ENCODE peak calls at places on chromosomes 11 and 22, in four cellular contexts. One of them, this sample, is unnamed.

GRCh38 chr11:8787372-8787771 is 104.8 kb downstream of the RPL27A start:
- DNase-seq in HEK293T: no peak
- DNase-seq in CD4-positive, CD25-positive, alpha-beta regulatory T cell: no peak
- DNase-seq in stimulated activated CD4-positive, alpha-beta T cell treated with anti-CD3 and anti-CD28 coated beads, Interleukin-12 subunit alpha, Interleukin-12 subunit beta, amount 100 ng/mL, for 4 hours: no peak
- DNase-seq in this sample: no peak

GRCh38 chr22:35337932-35338331 is 38.2 kb downstream of the TOM1 start:
- DNase-seq in HEK293T: no peak
- DNase-seq in CD4-positive, CD25-positive, alpha-beta regulatory T cell: peak
- DNase-seq in stimulated activated CD4-positive, alpha-beta T cell treated with anti-CD3 and anti-CD28 coated beads, Interleukin-12 subunit alpha, Interleukin-12 subunit beta, amount 100 ng/mL, for 4 hours: no peak
- DNase-seq in this sample: no peak

GRCh38 chr22:21098099-21098671 is 52.4 kb downstream of the LRRC74B start:
- DNase-seq in HEK293T: no peak
- DNase-seq in CD4-positive, CD25-positive, alpha-beta regulatory T cell: peak
- DNase-seq in stimulated activated CD4-positive, alpha-beta T cell treated with anti-CD3 and anti-CD28 coated beads, Interleukin-12 subunit alpha, Interleukin-12 subunit beta, amount 100 ng/mL, for 4 hours: no peak
- DNase-seq in this sample: no peak

GRCh38 chr22:22720201-22720723 is 75.8 kb downstream of the GGTLC2 start:
- DNase-seq in HEK293T: peak
- DNase-seq in CD4-positive, CD25-positive, alpha-beta regulatory T cell: peak
- DNase-seq in stimulated activated CD4-positive, alpha-beta T cell treated with anti-CD3 and anti-CD28 coated beads, Interleukin-12 subunit alpha, Interleukin-12 subunit beta, amount 100 ng/mL, for 4 hours: peak
- DNase-seq in this sample: peak

GRCh38 chr22:42869888-42870480 is 12.9 kb upstream of the ARFGAP3 start:
- DNase-seq in HEK293T: no peak
- DNase-seq in CD4-positive, CD25-positive, alpha-beta regulatory T cell: no peak
- DNase-seq in stimulated activated CD4-positive, alpha-beta T cell treated with anti-CD3 and anti-CD28 coated beads, Interleukin-12 subunit alpha, Interleukin-12 subunit beta, amount 100 ng/mL, for 4 hours: no peak
- DNase-seq in this sample: no peak

GRCh38 chr11:105458071-105458470 is 151.8 kb upstream of the GRIA4 start:
- DNase-seq in HEK293T: no peak
- DNase-seq in CD4-positive, CD25-positive, alpha-beta regulatory T cell: no peak
- DNase-seq in stimulated activated CD4-positive, alpha-beta T cell treated with anti-CD3 and anti-CD28 coated beads, Interleukin-12 subunit alpha, Interleukin-12 subunit beta, amount 100 ng/mL, for 4 hours: no peak
- DNase-seq in this sample: no peak

GRCh38 chr11:99973993-99974392 is 713.1 kb upstream of the ARHGAP42 start:
- DNase-seq in HEK293T: no peak
- DNase-seq in CD4-positive, CD25-positive, alpha-beta regulatory T cell: no peak
- DNase-seq in stimulated activated CD4-positive, alpha-beta T cell treated with anti-CD3 and anti-CD28 coated beads, Interleukin-12 subunit alpha, Interleukin-12 subunit beta, amount 100 ng/mL, for 4 hours: no peak
- DNase-seq in this sample: no peak

GRCh38 chr22:45934659-45935341 is 42.2 kb downstream of the WNT7B start:
- DNase-seq in HEK293T: no peak
- DNase-seq in CD4-positive, CD25-positive, alpha-beta regulatory T cell: no peak
- DNase-seq in stimulated activated CD4-positive, alpha-beta T cell treated with anti-CD3 and anti-CD28 coated beads, Interleukin-12 subunit alpha, Interleukin-12 subunit beta, amount 100 ng/mL, for 4 hours: no peak
- DNase-seq in this sample: peak

GRCh38 chr11:61293869-61294716 is 1.0 kb downstream of the VWCE start:
- DNase-seq in HEK293T: no peak
- DNase-seq in CD4-positive, CD25-positive, alpha-beta regulatory T cell: peak
- DNase-seq in stimulated activated CD4-positive, alpha-beta T cell treated with anti-CD3 and anti-CD28 coated beads, Interleukin-12 subunit alpha, Interleukin-12 subunit beta, amount 100 ng/mL, for 4 hours: peak
- DNase-seq in this sample: peak

GRCh38 chr11:96256213-96256580 is 86.8 kb downstream of the MAML2 start:
- DNase-seq in HEK293T: no peak
- DNase-seq in CD4-positive, CD25-positive, alpha-beta regulatory T cell: no peak
- DNase-seq in stimulated activated CD4-positive, alpha-beta T cell treated with anti-CD3 and anti-CD28 coated beads, Interleukin-12 subunit alpha, Interleukin-12 subunit beta, amount 100 ng/mL, for 4 hours: no peak
- DNase-seq in this sample: no peak

GRCh38 chr11:65026810-65027209 is 429 bp upstream of the SNX15 start:
- DNase-seq in HEK293T: no peak
- DNase-seq in CD4-positive, CD25-positive, alpha-beta regulatory T cell: no peak
- DNase-seq in stimulated activated CD4-positive, alpha-beta T cell treated with anti-CD3 and anti-CD28 coated beads, Interleukin-12 subunit alpha, Interleukin-12 subunit beta, amount 100 ng/mL, for 4 hours: no peak
- DNase-seq in this sample: no peak

GRCh38 chr11:116366451-116366850 is 406.3 kb downstream of the BUD13 start:
- DNase-seq in HEK293T: no peak
- DNase-seq in CD4-positive, CD25-positive, alpha-beta regulatory T cell: no peak
- DNase-seq in stimulated activated CD4-positive, alpha-beta T cell treated with anti-CD3 and anti-CD28 coated beads, Interleukin-12 subunit alpha, Interleukin-12 subunit beta, amount 100 ng/mL, for 4 hours: no peak
- DNase-seq in this sample: no peak

GRCh38 chr11:66363187-66363601 is 8.4 kb downstream of the SLC29A2 start:
- DNase-seq in HEK293T: peak
- DNase-seq in CD4-positive, CD25-positive, alpha-beta regulatory T cell: no peak
- DNase-seq in stimulated activated CD4-positive, alpha-beta T cell treated with anti-CD3 and anti-CD28 coated beads, Interleukin-12 subunit alpha, Interleukin-12 subunit beta, amount 100 ng/mL, for 4 hours: no peak
- DNase-seq in this sample: peak

GRCh38 chr22:46792061-46792796 is 29.8 kb downstream of the TBC1D22A start:
- DNase-seq in HEK293T: no peak
- DNase-seq in CD4-positive, CD25-positive, alpha-beta regulatory T cell: no peak
- DNase-seq in stimulated activated CD4-positive, alpha-beta T cell treated with anti-CD3 and anti-CD28 coated beads, Interleukin-12 subunit alpha, Interleukin-12 subunit beta, amount 100 ng/mL, for 4 hours: no peak
- DNase-seq in this sample: no peak

GRCh38 chr11:114280696-114281095 is 15.5 kb upstream of the NNMT start:
- DNase-seq in HEK293T: peak
- DNase-seq in CD4-positive, CD25-positive, alpha-beta regulatory T cell: peak
- DNase-seq in stimulated activated CD4-positive, alpha-beta T cell treated with anti-CD3 and anti-CD28 coated beads, Interleukin-12 subunit alpha, Interleukin-12 subunit beta, amount 100 ng/mL, for 4 hours: no peak
- DNase-seq in this sample: peak

GRCh38 chr11:398826-399225 is 4.8 kb downstream of the PKP3 start:
- DNase-seq in HEK293T: no peak
- DNase-seq in CD4-positive, CD25-positive, alpha-beta regulatory T cell: no peak
- DNase-seq in stimulated activated CD4-positive, alpha-beta T cell treated with anti-CD3 and anti-CD28 coated beads, Interleukin-12 subunit alpha, Interleukin-12 subunit beta, amount 100 ng/mL, for 4 hours: no peak
- DNase-seq in this sample: no peak

GRCh38 chr22:40177738-40178416 is at the start of gene TNRC6B:
- DNase-seq in HEK293T: peak
- DNase-seq in CD4-positive, CD25-positive, alpha-beta regulatory T cell: peak
- DNase-seq in stimulated activated CD4-positive, alpha-beta T cell treated with anti-CD3 and anti-CD28 coated beads, Interleukin-12 subunit alpha, Interleukin-12 subunit beta, amount 100 ng/mL, for 4 hours: peak
- DNase-seq in this sample: peak

GRCh38 chr11:83235825-83236224 is 42.3 kb downstream of the ANKRD42 start:
- DNase-seq in HEK293T: no peak
- DNase-seq in CD4-positive, CD25-positive, alpha-beta regulatory T cell: no peak
- DNase-seq in stimulated activated CD4-positive, alpha-beta T cell treated with anti-CD3 and anti-CD28 coated beads, Interleukin-12 subunit alpha, Interleukin-12 subunit beta, amount 100 ng/mL, for 4 hours: no peak
- DNase-seq in this sample: no peak

GRCh38 chr11:124876818-124877630 is 11.8 kb downstream of the ROBO3 start:
- DNase-seq in HEK293T: no peak
- DNase-seq in CD4-positive, CD25-positive, alpha-beta regulatory T cell: no peak
- DNase-seq in stimulated activated CD4-positive, alpha-beta T cell treated with anti-CD3 and anti-CD28 coated beads, Interleukin-12 subunit alpha, Interleukin-12 subunit beta, amount 100 ng/mL, for 4 hours: no peak
- DNase-seq in this sample: no peak

GRCh38 chr22:29587938-29588699 is 7.2 kb upstream of the NIPSNAP1 start:
- DNase-seq in HEK293T: no peak
- DNase-seq in CD4-positive, CD25-positive, alpha-beta regulatory T cell: no peak
- DNase-seq in stimulated activated CD4-positive, alpha-beta T cell treated with anti-CD3 and anti-CD28 coated beads, Interleukin-12 subunit alpha, Interleukin-12 subunit beta, amount 100 ng/mL, for 4 hours: no peak
- DNase-seq in this sample: no peak

GRCh38 chr11:35968386-35969088 is 24.7 kb downstream of the LDLRAD3 start:
- DNase-seq in HEK293T: no peak
- DNase-seq in CD4-positive, CD25-positive, alpha-beta regulatory T cell: no peak
- DNase-seq in stimulated activated CD4-positive, alpha-beta T cell treated with anti-CD3 and anti-CD28 coated beads, Interleukin-12 subunit alpha, Interleukin-12 subunit beta, amount 100 ng/mL, for 4 hours: no peak
- DNase-seq in this sample: peak

GRCh38 chr22:25406510-25407210 is 157.8 kb upstream of the GRK3 start:
- DNase-seq in HEK293T: no peak
- DNase-seq in CD4-positive, CD25-positive, alpha-beta regulatory T cell: no peak
- DNase-seq in stimulated activated CD4-positive, alpha-beta T cell treated with anti-CD3 and anti-CD28 coated beads, Interleukin-12 subunit alpha, Interleukin-12 subunit beta, amount 100 ng/mL, for 4 hours: no peak
- DNase-seq in this sample: no peak

This sample was measured in cerebellum.